ENCODE peak calls at places on chromosomes 13 and 19, in six cellular contexts. B is stimulated activated CD8-positive, alpha-beta memory T cell treated with anti-CD3 and anti-CD28 coated beads, Interleukin-15, amount 100 ng/mL, for 4 hours; C is NCI-H1930; A is HTR-8/SVneo; G is DMS 273 treated with DMSO at 0.1 percent for 48 hours; V is SHP77. P is an unnamed sample.

GRCh38 chr13:75365724-75366173 is 116.2 kb downstream of the TBC1D4 start:
- DNase-seq in V (no peak), A (peak), G (no peak), B (peak), C (no peak), P (no peak)

GRCh38 chr13:35771898-35772297 is 295.4 kb upstream of the MAB21L1 start:
- DNase-seq in G (no peak), V (no peak), B (no peak), A (peak), C (no peak), P (no peak)

GRCh38 chr13:105139048-105139379 is 1396.4 kb downstream of the EFNB2 start:
- DNase-seq in G (no peak), A (no peak), V (no peak), B (no peak), C (no peak), P (no peak)

GRCh38 chr19:52542984-52543664 is 15.7 kb downstream of the ZNF808 start:
- DNase-seq in B (peak), A (no peak), V (no peak), G (no peak), C (no peak), P (no peak)

GRCh38 chr13:34207872-34208271 is 389.9 kb downstream of the RFC3 start:
- DNase-seq in A (no peak), C (no peak), B (no peak), G (no peak), V (no peak), P (no peak)

GRCh38 chr13:110284809-110285519 is 22.0 kb downstream of the COL4A1 start:
- DNase-seq in B (no peak), A (no peak), C (no peak), V (no peak), G (no peak), P (no peak)

GRCh38 chr13:19860884-19861655 is 2.4 kb downstream of the ZMYM5 start:
- DNase-seq in V (no peak), B (no peak), G (no peak), C (no peak), A (no peak), P (no peak)

GRCh38 chr19:49331616-49332055 is 3.6 kb upstream of the CD37 start:
- DNase-seq in C (no peak), G (peak), A (peak), B (peak), V (no peak), P (no peak)

GRCh38 chr19:46904114-46905060 is 43.6 kb downstream of the ARHGAP35 start:
- DNase-seq in B (no peak), A (no peak), V (no peak), C (no peak), G (no peak), P (no peak)

GRCh38 chr13:79973533-79973963 is 367.4 kb downstream of the SPRY2 start:
- DNase-seq in V (peak), G (no peak), C (no peak), A (no peak), B (no peak), P (no peak)

GRCh38 chr13:23509781-23510543 is 60.2 kb upstream of the TNFRSF19 start:
- DNase-seq in V (no peak), B (no peak), G (no peak), C (no peak), A (no peak), P (no peak)

GRCh38 chr13:112204881-112205327 is 138.0 kb downstream of the SOX1 start:
- DNase-seq in C (no peak), V (no peak), A (no peak), G (no peak), B (no peak), P (no peak)

P was measured in NCI-H1694.